ENCODE peak calls at places on chromosomes 11 and 22, in ten cellular contexts. B is EL; R is effector memory CD4-positive, alpha-beta T cell; P is CD4-positive, alpha-beta T cell; E is AG10803; W is B cell; H is AG08395; L is naive thymus-derived CD8-positive, alpha-beta T cell; C is activated CD4-positive, alpha-beta T cell treated with anti-CD3 and anti-CD28 coated beads for 48 hours; K is iPS DF 19.7. Z is an unnamed sample.

GRCh38 chr11:46677991-46678740 is 22.3 kb downstream of the ARHGAP1 start:
- DNase-seq in B (peak; percentile 17), R (no peak), P (no peak), E (no peak), W (no peak), H (no peak), L (no peak), C (no peak), K (no peak), Z (no peak)

GRCh38 chr11:6735306-6735705 is 36.5 kb downstream of the OR2AG2 start:
- DNase-seq in B (peak; percentile 37), R (no peak), P (no peak), E (no peak), W (no peak), H (peak; percentile 6), L (no peak), C (no peak), K (no peak), Z (no peak)

GRCh38 chr11:119643212-119643877 is 85.7 kb downstream of the NECTIN1 start:
- DNase-seq in B (no peak), R (no peak), P (no peak), E (no peak), W (no peak), H (no peak), L (no peak), C (no peak), K (no peak), Z (no peak)

GRCh38 chr22:46627806-46628482 is 7.8 kb downstream of the GRAMD4 start:
- DNase-seq in B (no peak), R (no peak), P (no peak), E (no peak), W (no peak), H (no peak), L (no peak), C (no peak), K (no peak), Z (no peak)

GRCh38 chr11:111736191-111736590 is 30.0 kb downstream of the PPP2R1B start:
- DNase-seq in B (peak; percentile 76), R (no peak), P (no peak), E (peak; percentile 88), W (no peak), H (peak; percentile 63), L (no peak), C (no peak), K (no peak), Z (no peak)

GRCh38 chr11:14110629-14111028 is 148.1 kb downstream of the SPON1 start:
- DNase-seq in B (no peak), R (no peak), P (no peak), E (no peak), W (no peak), H (no peak), L (no peak), C (no peak), K (no peak), Z (no peak)

GRCh38 chr11:11841121-11841604 is 609 bp upstream of the USP47 start:
- DNase-seq in B (peak; percentile 45), R (no peak), P (no peak), E (peak; percentile 23), W (no peak), H (peak; percentile 49), L (no peak), C (peak; percentile 31), K (no peak), Z (peak; percentile 36)

GRCh38 chr22:36886016-36886415 is 25.2 kb downstream of the NCF4 start:
- DNase-seq in B (no peak), R (no peak), P (no peak), E (no peak), W (no peak), H (no peak), L (no peak), C (no peak), K (no peak), Z (no peak)

GRCh38 chr11:102733232-102733875 is 8.6 kb upstream of the MMP8 start:
- DNase-seq in B (peak; percentile 67), R (no peak), P (no peak), E (peak; percentile 49), W (no peak), H (peak; percentile 53), L (no peak), C (peak; percentile 75), K (no peak), Z (no peak)

GRCh38 chr11:45104790-45105084 is 41.7 kb upstream of the PRDM11 start:
- DNase-seq in B (no peak), R (no peak), P (no peak), E (no peak), W (no peak), H (no peak), L (no peak), C (no peak), K (no peak), Z (no peak)

GRCh38 chr11:383431-383830 is 10.6 kb upstream of the PKP3 start:
- DNase-seq in B (no peak), R (no peak), P (no peak), E (no peak), W (no peak), H (no peak), L (no peak), C (no peak), K (no peak), Z (no peak)

GRCh38 chr11:36627471-36627870 is 29.4 kb upstream of the RAG2 start:
- DNase-seq in B (no peak), R (no peak), P (no peak), E (no peak), W (no peak), H (no peak), L (no peak), C (no peak), K (no peak), Z (no peak)

GRCh38 chr11:93193721-93194120 is 4.1 kb downstream of the SLC36A4 start:
- DNase-seq in B (no peak), R (no peak), P (no peak), E (no peak), W (no peak), H (no peak), L (no peak), C (no peak), K (no peak), Z (peak; percentile 76)

GRCh38 chr11:35126000-35126878 is 12.7 kb upstream of the CD44 start:
- DNase-seq in B (no peak), R (no peak), P (no peak), E (no peak), W (no peak), H (no peak), L (no peak), C (peak; percentile 66), K (no peak), Z (no peak)

GRCh38 chr11:5691963-5692358 is 2.4 kb downstream of the TRIM22 start:
- DNase-seq in B (no peak), R (no peak), P (no peak), E (no peak), W (no peak), H (no peak), L (no peak), C (no peak), K (no peak), Z (no peak)

GRCh38 chr11:65429724-65430405 is 7.3 kb downstream of the NEAT1 start:
- DNase-seq in B (peak; percentile 66), R (no peak), P (peak; percentile 50), E (peak; percentile 91), W (no peak), H (peak; percentile 38), L (peak; percentile 51), C (peak; percentile 46), K (no peak), Z (peak; percentile 46)

GRCh38 chr11:132977746-132978145 is 554.6 kb downstream of the OPCML start:
- DNase-seq in B (no peak), R (no peak), P (no peak), E (peak; percentile 33), W (no peak), H (no peak), L (no peak), C (no peak), K (no peak), Z (no peak)

GRCh38 chr22:36368359-36368983 is 19.3 kb downstream of the MYH9 start:
- DNase-seq in B (peak; percentile 97), R (no peak), P (no peak), E (peak; percentile 90), W (no peak), H (peak; percentile 84), L (no peak), C (peak; percentile 61), K (peak; percentile 94), Z (no peak)

GRCh38 chr11:76279651-76280050 is 73.3 kb upstream of the WNT11 start:
- DNase-seq in B (no peak), R (no peak), P (no peak), E (no peak), W (no peak), H (no peak), L (no peak), C (no peak), K (no peak), Z (no peak)

GRCh38 chr22:20741634-20742581 is 32.0 kb upstream of the SERPIND1 start:
- DNase-seq in B (peak; percentile 35), R (no peak), P (peak; percentile 36), E (peak; percentile 22), W (no peak), H (peak; percentile 57), L (peak; percentile 36), C (peak; percentile 53), K (no peak), Z (no peak)

GRCh38 chr11:81658722-81659121 is 1074.9 kb downstream of the FAM181B start:
- DNase-seq in B (no peak), R (no peak), P (no peak), E (peak; percentile 9), W (no peak), H (no peak), L (no peak), C (peak; percentile 14), K (no peak), Z (peak; percentile 16)

GRCh38 chr11:118689852-118690552 is 10.6 kb upstream of the TREH start:
- DNase-seq in B (peak; percentile 91), R (peak; percentile 69), P (peak; percentile 79), E (peak; percentile 96), W (peak; percentile 84), H (peak; percentile 96), L (peak; percentile 82), C (peak; percentile 91), K (peak; percentile 61), Z (peak; percentile 89)

GRCh38 chr11:61787928-61788491 is 4.4 kb downstream of the TMEM258 start:
- DNase-seq in B (peak; percentile 58), R (no peak), P (no peak), E (peak; percentile 30), W (no peak), H (no peak), L (no peak), C (peak; percentile 21), K (no peak), Z (peak; percentile 38)

GRCh38 chr11:132078677-132079076 is 708.3 kb downstream of the NTM start:
- DNase-seq in B (no peak), R (no peak), P (no peak), E (no peak), W (no peak), H (no peak), L (no peak), C (no peak), K (no peak), Z (no peak)

GRCh38 chr11:124761301-124762021 is 629 bp downstream of the ESAM start:
- DNase-seq in B (no peak), R (no peak), P (no peak), E (no peak), W (no peak), H (no peak), L (no peak), C (no peak), K (no peak), Z (no peak)

GRCh38 chr11:11706022-11706421 is 84.2 kb upstream of the GALNT18 start:
- DNase-seq in B (peak; percentile 6), R (no peak), P (no peak), E (no peak), W (no peak), H (no peak), L (no peak), C (no peak), K (no peak), Z (no peak)

GRCh38 chr22:27274770-27275449 is 526.6 kb downstream of the MN1 start:
- DNase-seq in B (no peak), R (no peak), P (no peak), E (peak; percentile 54), W (no peak), H (no peak), L (no peak), C (no peak), K (no peak), Z (no peak)